ENCODE peak calls at places on chromosomes 11 and 22, in five cellular contexts. One of them, this sample, is unnamed.

GRCh38 chr11:20249313-20249873 is 89.1 kb upstream of the DBX1 start:
- DNase-seq in GDM1: no peak
- DNase-seq in H4: no peak
- DNase-seq in IMR-90: no peak
- DNase-seq in cardiac muscle cell: no peak
- DNase-seq in this sample: no peak

GRCh38 chr22:36921309-36922096 is 8.1 kb downstream of the CSF2RB start:
- DNase-seq in IMR-90: no peak
- DNase-seq in H4: no peak
- DNase-seq in cardiac muscle cell: no peak
- DNase-seq in GDM1: peak
- DNase-seq in this sample: no peak

GRCh38 chr11:120025606-120026335 is 112.1 kb downstream of the TRIM29 start:
- DNase-seq in cardiac muscle cell: no peak
- DNase-seq in H4: no peak
- DNase-seq in IMR-90: no peak
- DNase-seq in GDM1: no peak
- DNase-seq in this sample: no peak

GRCh38 chr22:24876700-24877099 is 69.8 kb downstream of the LHFPL7 start:
- DNase-seq in H4: no peak
- DNase-seq in IMR-90: no peak
- DNase-seq in GDM1: no peak
- DNase-seq in cardiac muscle cell: no peak
- DNase-seq in this sample: no peak

GRCh38 chr11:20840341-20840740 is 171.0 kb downstream of the NELL1 start:
- DNase-seq in IMR-90: no peak
- DNase-seq in cardiac muscle cell: no peak
- DNase-seq in GDM1: no peak
- DNase-seq in H4: no peak
- DNase-seq in this sample: no peak

GRCh38 chr11:46682773-46683752 is 17.4 kb downstream of the ARHGAP1 start:
- DNase-seq in GDM1: no peak
- DNase-seq in H4: no peak
- DNase-seq in cardiac muscle cell: peak
- DNase-seq in IMR-90: no peak
- DNase-seq in this sample: no peak

GRCh38 chr22:42184852-42185251 is 54.2 kb upstream of the CYP2D6 start:
- DNase-seq in cardiac muscle cell: no peak
- DNase-seq in GDM1: no peak
- DNase-seq in IMR-90: no peak
- DNase-seq in H4: peak
- DNase-seq in this sample: no peak

GRCh38 chr11:36130401-36130800 is 158.8 kb downstream of the COMMD9 start:
- DNase-seq in cardiac muscle cell: no peak
- DNase-seq in GDM1: no peak
- DNase-seq in H4: no peak
- DNase-seq in IMR-90: peak
- DNase-seq in this sample: no peak

GRCh38 chr22:28899199-28899853 is 16.0 kb downstream of the ZNRF3 start:
- DNase-seq in IMR-90: peak
- DNase-seq in H4: peak
- DNase-seq in GDM1: peak
- DNase-seq in cardiac muscle cell: no peak
- DNase-seq in this sample: no peak

GRCh38 chr11:78163828-78164227 is 24.4 kb upstream of the ALG8 start:
- DNase-seq in IMR-90: no peak
- DNase-seq in cardiac muscle cell: no peak
- DNase-seq in GDM1: no peak
- DNase-seq in H4: no peak
- DNase-seq in this sample: no peak